ENCODE peak calls at places on chromosomes 11 and 22, in four cellular contexts. R, M, P and X are unnamed samples.

GRCh38 chr11:33015621-33016551 is at the start of gene DEPDC7:
- DNase-seq in R (peak; percentile 74), M (peak; percentile 93), P (peak; percentile 65), X (no peak)

GRCh38 chr11:101129203-101129943 is at the start of gene PGR:
- DNase-seq in R (peak; percentile 51), M (no peak), P (no peak), X (no peak)

GRCh38 chr11:46865340-46865739 is 19.3 kb upstream of the CKAP5 start:
- DNase-seq in R (no peak), M (no peak), P (no peak), X (no peak)

GRCh38 chr11:1073261-1073724 is 1.4 kb upstream of the MUC2 start:
- DNase-seq in R (peak; percentile 46), M (no peak), P (no peak), X (no peak)

GRCh38 chr22:20866716-20867115 is 7.9 kb downstream of the SNAP29 start:
- DNase-seq in R (no peak), M (no peak), P (no peak), X (no peak)

GRCh38 chr22:40240671-40241070 is 62.9 kb downstream of the TNRC6B start:
- DNase-seq in R (no peak), M (no peak), P (no peak), X (no peak)

GRCh38 chr22:35638408-35638807 is 9.8 kb upstream of the APOL6 start:
- DNase-seq in R (peak; percentile 93), M (peak; percentile 56), P (no peak), X (no peak)

GRCh38 chr11:120784566-120785251 is 239.2 kb upstream of the TBCEL start:
- DNase-seq in R (no peak), M (no peak), P (no peak), X (no peak)

GRCh38 chr11:38274031-38274430 is 1676.0 kb upstream of the RAG2 start:
- DNase-seq in R (no peak), M (no peak), P (no peak), X (no peak)

GRCh38 chr11:36233226-36233625 is 56.0 kb downstream of the COMMD9 start:
- DNase-seq in R (no peak), M (no peak), P (peak; percentile 72), X (no peak)

GRCh38 chr11:35579557-35580396 is 38.5 kb upstream of the FJX1 start:
- DNase-seq in R (no peak), M (no peak), P (peak; percentile 82), X (peak; percentile 18)

GRCh38 chr11:65434057-65434666 is 11.6 kb downstream of the NEAT1 start:
- DNase-seq in R (no peak), M (no peak), P (no peak), X (no peak)

GRCh38 chr11:45806072-45806933 is 1.4 kb downstream of the SLC35C1 start:
- DNase-seq in R (no peak), M (no peak), P (no peak), X (no peak)

GRCh38 chr11:64745219-64745522 is 1.2 kb upstream of the RASGRP2 start:
- DNase-seq in R (peak; percentile 88), M (peak; percentile 25), P (no peak), X (no peak)

GRCh38 chr22:22109693-22110466 is 127.3 kb upstream of the TOP3B start:
- DNase-seq in R (no peak), M (no peak), P (no peak), X (no peak)

GRCh38 chr11:67563354-67564114 is 20.1 kb upstream of the GSTP1 start:
- DNase-seq in R (peak; percentile 73), M (no peak), P (no peak), X (no peak)

GRCh38 chr11:94731921-94732601 is 36.1 kb upstream of the AMOTL1 start:
- DNase-seq in R (peak; percentile 31), M (no peak), P (peak; percentile 54), X (no peak)